ENCODE peak calls at places on chromosomes 16 and 17, in nine cellular contexts. Q, G, D, C, T, O, J, U and M are unnamed samples.

GRCh38 chr17:44122825-44123355 is 551 bp downstream of the HDAC5 start:
- DNase-seq in U (no peak), G (no peak), T (no peak), O (no peak), D (no peak), Q (no peak), C (no peak), J (no peak), M (peak; percentile 25)

GRCh38 chr16:85111184-85111583 is 1.1 kb downstream of the CIBAR2 start:
- DNase-seq in O (no peak), Q (no peak), C (no peak), J (no peak), U (no peak), G (no peak), T (no peak), D (no peak), M (no peak)

GRCh38 chr17:50421308-50422031 is 4.5 kb upstream of the ACSF2 start:
- DNase-seq in U (peak; percentile 32), Q (peak; percentile 22), C (no peak), G (peak; percentile 49), O (peak; percentile 19), D (peak; percentile 66), T (no peak), J (peak; percentile 32), M (no peak)

GRCh38 chr17:63601439-63602371 is 1.0 kb downstream of the TACO1 start:
- DNase-seq in Q (peak; percentile 24), J (peak; percentile 42), C (no peak), G (peak; percentile 3), O (no peak), D (peak; percentile 79), U (peak; percentile 12), T (no peak), M (peak; percentile 56)

GRCh38 chr16:64182985-64183384 is 938.9 kb downstream of the CDH11 start:
- DNase-seq in C (no peak), T (no peak), D (peak; percentile 36), Q (peak; percentile 51), O (no peak), J (no peak), U (no peak), G (peak; percentile 10), M (no peak)

GRCh38 chr17:81603846-81604610 is 32.9 kb downstream of the NPLOC4 start:
- DNase-seq in U (no peak), G (no peak), T (no peak), Q (no peak), D (no peak), O (no peak), J (no peak), C (no peak), M (no peak)

GRCh38 chr16:31063843-31064611 is 10.0 kb downstream of the ZNF668 start:
- DNase-seq in O (no peak), U (no peak), Q (no peak), D (no peak), G (no peak), C (no peak), J (no peak), T (no peak), M (no peak)

GRCh38 chr17:63622571-63623390 is 564 bp downstream of the MAP3K3 start:
- DNase-seq in D (peak; percentile 70), T (peak; percentile 95), U (peak; percentile 67), C (peak; percentile 45), Q (peak; percentile 68), G (peak; percentile 52), J (peak; percentile 83), O (peak; percentile 33), M (peak; percentile 76)

GRCh38 chr17:17514993-17515920 is 19.1 kb upstream of the RASD1 start:
- DNase-seq in T (no peak), G (peak; percentile 72), J (no peak), O (no peak), U (no peak), D (no peak), C (no peak), Q (no peak), M (no peak)

GRCh38 chr17:6070895-6071511 is 824 bp downstream of the WSCD1 start:
- DNase-seq in G (peak; percentile 4), U (no peak), Q (no peak), O (no peak), D (peak; percentile 24), J (no peak), C (no peak), T (no peak), M (peak; percentile 27)

GRCh38 chr17:57073626-57074025 is 11.4 kb upstream of the AKAP1 start:
- DNase-seq in D (no peak), Q (no peak), U (no peak), C (no peak), G (no peak), J (no peak), T (no peak), O (no peak), M (no peak)

GRCh38 chr16:56932588-56933265 is 785 bp downstream of the HERPUD1 start:
- DNase-seq in O (peak; percentile 43), U (peak; percentile 87), Q (peak; percentile 84), J (peak; percentile 83), D (peak; percentile 88), G (peak; percentile 75), T (peak; percentile 94), C (peak; percentile 55), M (peak; percentile 81)

GRCh38 chr17:66730497-66730923 is 104.4 kb upstream of the CACNG5 start:
- DNase-seq in O (no peak), T (no peak), J (no peak), D (no peak), C (no peak), U (no peak), G (no peak), Q (no peak), M (no peak)

DNA sequence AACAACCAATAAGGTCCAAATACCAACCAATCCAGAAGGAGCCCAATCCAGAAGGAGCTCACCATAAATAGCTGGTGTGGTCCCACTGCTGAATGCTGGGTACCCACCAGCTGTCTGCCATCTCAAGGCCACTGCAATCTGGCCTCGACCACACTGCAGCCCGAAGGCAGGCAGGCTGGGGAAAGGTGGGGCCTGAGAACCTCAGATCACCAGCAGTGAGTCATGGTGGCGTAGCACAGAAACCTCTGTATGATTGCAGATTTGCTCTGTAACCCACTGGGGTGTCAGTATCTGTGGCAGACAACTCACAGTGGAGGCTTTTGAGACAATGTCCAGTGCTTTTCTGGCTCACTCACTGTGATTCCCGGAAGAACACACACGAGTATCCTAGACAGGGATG is 14.7 kb upstream of the CMTR2 start:
- DNase-seq in Q (no peak), C (no peak), O (no peak), U (no peak), G (no peak), D (no peak), J (peak; percentile 46), T (no peak), M (no peak)
- H3K4me3 ChIP-seq in Q (no peak overlapping the region), C (no peak overlapping the region), O (no peak overlapping the region), U (no peak overlapping the region), G (no peak overlapping the region), D (no peak overlapping the region), J (no peak overlapping the region), T (no peak overlapping the region), M (no peak overlapping the region)

DNA sequence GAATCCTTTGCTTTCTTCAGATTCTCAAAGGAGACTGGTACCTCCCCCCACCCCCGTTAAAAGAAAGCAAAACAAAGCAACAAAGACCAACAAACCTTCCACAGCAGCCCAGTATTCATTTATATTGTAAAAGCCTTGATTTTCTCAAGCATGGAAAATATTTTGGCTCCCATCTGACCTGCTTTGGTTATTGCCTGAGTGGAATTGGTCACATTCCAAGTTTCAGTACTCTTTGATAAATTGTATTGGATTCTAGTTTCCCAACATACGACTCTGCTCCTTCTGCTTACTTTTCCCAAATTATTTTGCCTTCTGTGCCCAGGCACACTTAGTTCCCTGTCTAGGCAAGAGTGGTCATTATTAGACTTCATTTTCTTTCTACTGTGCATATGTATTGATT is 1.3 kb downstream of the ABCC11 start:
- DNase-seq in T (no peak), D (no peak), G (peak; percentile 45), Q (no peak), U (peak; percentile 33), C (no peak), O (no peak), J (peak; percentile 31), M (no peak)
- H3K4me3 ChIP-seq in T (peak overlapping the region; percentile 93), D (no peak overlapping the region), G (peak overlapping the region; percentile 23), Q (no peak overlapping the region), U (peak overlapping the region; percentile 85), C (no peak overlapping the region), O (no peak overlapping the region), J (peak overlapping the region; percentile 90), M (no peak overlapping the region)

GRCh38 chr16:50498756-50499155 is 49.4 kb upstream of the NKD1 start:
- DNase-seq in J (peak; percentile 22), D (no peak), O (no peak), G (peak; percentile 47), U (peak; percentile 2), T (no peak), C (no peak), Q (no peak), M (no peak)
- H3K4me3 ChIP-seq in J (no peak overlapping the region), D (no peak overlapping the region), O (no peak overlapping the region), G (no peak overlapping the region), U (no peak overlapping the region), T (no peak overlapping the region), C (no peak overlapping the region), Q (no peak overlapping the region), M (no peak overlapping the region)

GRCh38 chr16:58503166-58503862 is 3.4 kb downstream of the NDRG4 start:
- DNase-seq in G (no peak), O (no peak), U (no peak), T (peak; percentile 58), D (no peak), C (no peak), Q (no peak), J (no peak), M (no peak)

GRCh38 chr16:58502217-58502921 is 2.4 kb downstream of the NDRG4 start:
- DNase-seq in D (no peak), O (no peak), T (peak; percentile 34), C (no peak), G (no peak), U (no peak), J (no peak), Q (no peak), M (no peak)

GRCh38 chr16:58499615-58500328 is at the start of gene NDRG4:
- DNase-seq in T (peak; percentile 83), G (peak; percentile 75), D (peak; percentile 47), J (peak; percentile 79), O (peak; percentile 61), U (peak; percentile 91), Q (peak; percentile 87), C (peak; percentile 89), M (peak; percentile 40)

GRCh38 chr16:58500329-58501241 is 642 bp downstream of the NDRG4 start:
- DNase-seq in Q (no peak), O (no peak), D (no peak), U (no peak), J (peak; percentile 20), C (no peak), G (no peak), T (peak; percentile 69), M (no peak)

DNA sequence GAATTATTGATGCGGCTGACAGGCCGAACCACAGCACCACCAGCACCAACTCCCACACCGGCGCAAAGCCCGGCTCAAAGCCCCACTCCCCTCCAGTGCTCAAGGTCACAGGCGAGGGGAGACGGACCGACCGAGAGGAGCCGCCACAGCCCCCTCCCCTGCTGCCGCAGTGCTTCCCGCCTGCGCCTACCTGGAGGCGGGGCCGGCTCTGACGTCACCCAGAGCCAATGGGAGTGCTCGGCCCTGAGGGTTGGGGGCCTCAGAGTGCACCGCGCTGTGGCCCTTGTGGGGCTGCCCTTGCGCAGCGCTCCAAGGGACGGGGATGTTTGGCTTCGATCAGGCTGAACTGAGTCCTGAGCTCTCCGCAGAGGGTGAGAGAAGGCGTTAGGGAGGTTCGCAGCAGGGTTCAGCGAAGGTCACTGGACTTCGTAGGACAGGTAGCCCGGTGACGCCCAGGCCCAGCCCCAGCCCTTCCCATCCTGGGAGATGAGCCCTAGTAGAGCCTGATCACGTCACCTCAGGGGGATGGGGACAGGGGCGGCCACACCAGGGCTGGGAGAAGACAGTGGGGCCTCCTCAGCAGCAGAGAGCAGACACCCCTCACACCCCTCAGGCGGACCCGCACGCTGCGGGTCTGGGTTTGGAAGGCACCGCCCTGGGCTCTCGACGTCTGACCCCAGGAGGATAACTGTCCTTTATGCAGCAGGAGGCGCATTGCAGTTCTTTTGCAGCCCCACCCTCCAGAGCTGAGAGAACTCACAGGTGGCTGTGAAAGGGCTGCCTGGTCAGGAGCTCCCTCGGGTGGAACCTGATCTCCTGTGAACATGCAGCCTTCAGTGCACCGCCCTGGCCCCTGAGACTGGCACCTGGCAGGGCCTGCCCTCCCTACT is 1.5 kb downstream of the NDRG4 start:
- DNase-seq in T (peak; percentile 80), D (no peak), Q (no peak), J (peak; percentile 26), U (no peak), G (no peak), C (no peak), O (peak; percentile 57), M (peak; percentile 33)
- H3K4me3 ChIP-seq in T (peak overlapping the region; percentile 31), D (no peak overlapping the region), Q (peak overlapping the region; percentile 56), J (peak overlapping the region; percentile 56), U (peak overlapping the region; percentile 57), G (peak overlapping the region; percentile 34), C (peak overlapping the region; percentile 67), O (peak overlapping the region; percentile 58), M (peak overlapping the region; percentile 14)